ENCODE peak calls at places on chromosomes 4 and X, in nine cellular contexts. J, U, M, H, Z, R, C, X and B are unnamed samples.

GRCh38 chr4:126404549-126404948 is 1089.8 kb downstream of the FAT4 start:
- DNase-seq in J (no peak), U (no peak), M (peak), H (no peak), Z (no peak), R (no peak), C (no peak), X (no peak), B (no peak)

GRCh38 chr4:145293658-145294057 is 113.3 kb upstream of the OTUD4 start:
- DNase-seq in J (no peak), U (no peak), M (peak), H (no peak), Z (no peak), R (no peak), C (no peak), X (no peak), B (no peak)

GRCh38 chrX:23552289-23552688 is 115.0 kb upstream of the PRDX4 start:
- DNase-seq in J (no peak), U (no peak), M (no peak), H (no peak), Z (no peak), R (no peak), C (no peak), X (no peak), B (no peak)

GRCh38 chrX:111338095-111338698 is 67.9 kb upstream of the CAPN6 start:
- DNase-seq in J (no peak), U (no peak), M (no peak), H (no peak), Z (no peak), R (no peak), C (no peak), X (no peak), B (no peak)

GRCh38 chrX:39728025-39728424 is 369.7 kb downstream of the BCOR start:
- DNase-seq in J (no peak), U (no peak), M (peak), H (no peak), Z (no peak), R (no peak), C (no peak), X (no peak), B (no peak)

GRCh38 chrX:134171661-134172587 is 65.1 kb upstream of the CCDC160 start:
- DNase-seq in J (peak), U (peak), M (peak), H (peak), Z (peak), R (no peak), C (peak), X (no peak), B (peak)

GRCh38 chrX:1420371-1420770 is 28.5 kb upstream of the SLC25A6 start:
- DNase-seq in J (peak), U (peak), M (no peak), H (no peak), Z (peak), R (no peak), C (no peak), X (peak), B (no peak)

GRCh38 chr4:140980426-140981200 is 152.7 kb downstream of the RNF150 start:
- DNase-seq in J (no peak), U (no peak), M (no peak), H (no peak), Z (no peak), R (no peak), C (no peak), X (no peak), B (no peak)